ENCODE peak calls at places on chromosomes 5 and 9, in six cellular contexts. S, O, N, Q, G and A are unnamed samples.

GRCh38 chr9:134644715-134645606 is 3.4 kb downstream of the COL5A1 start:
- DNase-seq in S (no peak), Q (no peak), O (peak), G (no peak), N (peak), A (peak)

GRCh38 chr5:179858241-179858585 is 404 bp downstream of the MRNIP start:
- DNase-seq in S (peak), O (peak), N (no peak), G (no peak), Q (no peak), A (no peak)

GRCh38 chr9:114001794-114002261 is 76.3 kb downstream of the AMBP start:
- DNase-seq in G (no peak), N (no peak), S (no peak), O (no peak), Q (no peak), A (no peak)

GRCh38 chr5:34686762-34687268 is 30.7 kb downstream of the RAI14 start:
- DNase-seq in G (peak), S (peak), N (peak), Q (no peak), O (peak), A (peak)

GRCh38 chr9:124132671-124133147 is 121.1 kb downstream of the LHX2 start:
- DNase-seq in N (no peak), O (peak), S (no peak), Q (no peak), G (no peak), A (no peak)

GRCh38 chr9:137077758-137078693 is 709 bp downstream of the UAP1L1 start:
- DNase-seq in N (no peak), G (no peak), O (no peak), Q (no peak), S (peak), A (no peak)

GRCh38 chr9:115202960-115203751 is 85.2 kb upstream of the TNC start:
- DNase-seq in Q (no peak), O (peak), G (no peak), S (no peak), N (peak), A (peak)

GRCh38 chr5:76303917-76304316 is 99.2 kb upstream of the IQGAP2 start:
- DNase-seq in O (no peak), S (no peak), Q (no peak), G (no peak), N (no peak), A (no peak)

GRCh38 chr5:72325566-72326297 is 5.6 kb downstream of the PTCD2 start:
- DNase-seq in G (no peak), N (no peak), Q (no peak), S (no peak), O (peak), A (no peak)

GRCh38 chr9:84254972-84255371 is 85.6 kb downstream of the SLC28A3 start:
- DNase-seq in S (peak), G (no peak), N (peak), Q (no peak), O (no peak), A (no peak)

GRCh38 chr9:108168451-108168850 is 678.9 kb upstream of the KLF4 start:
- DNase-seq in O (peak), S (no peak), N (no peak), Q (no peak), G (no peak), A (no peak)

GRCh38 chr5:179290681-179291540 is 54.4 kb downstream of the ADAMTS2 start:
- DNase-seq in G (no peak), O (no peak), Q (no peak), N (no peak), S (peak), A (no peak)

GRCh38 chr5:105924366-105924765 is 1746.4 kb downstream of the EFNA5 start:
- DNase-seq in O (peak), N (no peak), S (no peak), Q (no peak), G (no peak), A (no peak)

GRCh38 chr9:81635526-81636279 is 53.6 kb downstream of the TLE1 start:
- DNase-seq in S (no peak), G (no peak), Q (no peak), O (peak), N (no peak), A (peak)

GRCh38 chr5:179309383-179309670 is 35.9 kb downstream of the ADAMTS2 start:
- DNase-seq in N (peak), G (no peak), O (no peak), S (no peak), Q (no peak), A (no peak)

GRCh38 chr9:128892223-128892892 is 10.4 kb downstream of the LRRC8A start:
- DNase-seq in G (no peak), N (peak), Q (peak), S (peak), O (peak), A (peak)
- H3K4me3 ChIP-seq in G (peak), N (peak), Q (peak), S (peak), O (peak), A (peak)

DNA sequence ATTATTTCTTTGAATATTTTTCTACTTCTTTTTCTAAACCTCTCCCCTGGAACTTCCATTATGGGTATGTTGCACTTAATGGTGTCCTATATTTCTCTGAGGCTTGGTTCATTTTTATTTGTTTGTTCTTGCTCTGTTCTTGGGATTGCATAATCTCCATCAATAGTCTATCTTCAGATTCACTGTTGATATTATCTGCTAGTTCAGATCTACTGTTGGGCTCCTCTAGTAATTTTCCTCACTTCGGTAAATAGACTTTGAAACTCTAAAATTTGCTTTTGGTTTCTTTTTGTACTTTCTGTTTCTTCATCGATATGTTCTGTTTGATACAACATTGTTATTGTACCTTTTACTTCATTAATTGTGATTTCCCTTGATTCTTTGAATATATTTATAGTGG is 76.3 kb downstream of the MTREX start:
- DNase-seq in G (no peak), Q (no peak), S (no peak), O (no peak), N (no peak), A (no peak)
- TF ChIP-seq CTCF in G (no peak), Q (no peak), S (no peak), O (no peak), N (no peak), A (no peak)

GRCh38 chr5:39058178-39058577 is 16.0 kb downstream of the RICTOR start:
- DNase-seq in Q (no peak), S (no peak), O (no peak), N (no peak), G (no peak), A (no peak)
- H3K4me3 ChIP-seq in Q (no peak), S (peak), O (peak), N (peak), G (no peak), A (no peak)

GRCh38 chr9:97374811-97375210 is 37.1 kb upstream of the TDRD7 start:
- DNase-seq in O (no peak), S (no peak), G (no peak), N (no peak), Q (no peak), A (no peak)

GRCh38 chr9:97376902-97377301 is 35.0 kb upstream of the TDRD7 start:
- DNase-seq in O (no peak), N (no peak), S (no peak), G (no peak), Q (no peak), A (no peak)

GRCh38 chr9:97368964-97369363 is 42.9 kb upstream of the TDRD7 start:
- DNase-seq in Q (no peak), S (no peak), N (no peak), G (no peak), O (no peak), A (no peak)

GRCh38 chr9:97373311-97373710 is 38.6 kb upstream of the TDRD7 start:
- DNase-seq in N (no peak), Q (no peak), G (no peak), S (no peak), O (no peak), A (no peak)

GRCh38 chr9:97372580-97372979 is 39.3 kb upstream of the TDRD7 start:
- DNase-seq in G (no peak), N (no peak), O (no peak), S (no peak), Q (no peak), A (no peak)
- TF ChIP-seq CTCF in G (no peak), N (no peak), O (no peak), S (no peak), Q (no peak), A (no peak)

GRCh38 chr5:141475625-141476131 is at the start of gene PCDHGC3:
- DNase-seq in N (peak), Q (peak), S (peak), G (no peak), O (peak), A (peak)
- H3K4me3 ChIP-seq in N (peak), Q (peak), S (peak), G (no peak), O (peak), A (peak)